ENCODE peak calls at places on chromosomes 3 and 15, in nine cellular contexts. P, G, A, T, I, W, U, X and V are unnamed samples.

GRCh38 chr15:38069506-38069905 is 135.1 kb downstream of the TMCO5A start:
- DNase-seq in A (peak; percentile 81), G (no peak), W (peak; percentile 15), U (no peak), I (peak; percentile 97), X (no peak), T (peak; percentile 92), P (no peak), V (peak; percentile 91)

GRCh38 chr3:53747559-53747958 is 98.7 kb downstream of the CHDH start:
- DNase-seq in A (no peak), G (no peak), I (no peak), W (no peak), U (no peak), P (no peak), T (no peak), X (no peak), V (no peak)

GRCh38 chr15:60767134-60767824 is 288.3 kb upstream of the ICE2 start:
- DNase-seq in P (no peak), G (no peak), U (no peak), I (no peak), X (no peak), A (no peak), T (no peak), W (no peak), V (no peak)

GRCh38 chr3:195467641-195468390 is 25.0 kb upstream of the ACAP2 start:
- DNase-seq in U (no peak), G (peak; percentile 14), I (peak; percentile 52), A (no peak), P (no peak), W (no peak), X (no peak), T (peak; percentile 88), V (peak; percentile 88)

GRCh38 chr15:80834906-80835305 is 55.7 kb downstream of the CEMIP start:
- DNase-seq in G (no peak), P (no peak), U (no peak), T (no peak), X (no peak), A (no peak), W (no peak), I (no peak), V (no peak)

GRCh38 chr3:18134386-18135082 is 290.6 kb downstream of the SATB1 start:
- DNase-seq in T (peak; percentile 27), W (no peak), P (no peak), A (peak; percentile 33), G (no peak), U (no peak), I (peak; percentile 85), X (no peak), V (peak; percentile 76)

GRCh38 chr3:150412599-150413069 is 4.5 kb downstream of the TSC22D2 start:
- DNase-seq in T (peak; percentile 96), G (no peak), X (no peak), U (no peak), W (peak; percentile 30), I (peak; percentile 90), A (no peak), P (no peak), V (peak; percentile 93)

GRCh38 chr3:60675424-60675823 is 575.8 kb downstream of the FHIT start:
- DNase-seq in A (no peak), W (no peak), I (no peak), U (no peak), X (no peak), T (no peak), P (no peak), G (no peak), V (no peak)

GRCh38 chr15:58520464-58520863 is 88.7 kb downstream of the LIPC start:
- DNase-seq in T (no peak), A (no peak), X (no peak), P (no peak), U (no peak), I (no peak), W (no peak), G (no peak), V (no peak)

GRCh38 chr15:84833447-84833846 is 16.3 kb downstream of the ALPK3 start:
- DNase-seq in I (peak; percentile 46), G (no peak), X (no peak), A (no peak), T (peak; percentile 70), W (no peak), U (peak; percentile 33), P (no peak), V (peak; percentile 77)

GRCh38 chr15:90913398-90913944 is 10.4 kb downstream of the MAN2A2 start:
- DNase-seq in I (no peak), W (no peak), U (no peak), G (no peak), A (no peak), T (no peak), X (no peak), P (no peak), V (no peak)

GRCh38 chr3:188126271-188126670 is 27.7 kb upstream of the LPP start:
- DNase-seq in T (peak; percentile 17), W (no peak), P (no peak), U (no peak), A (no peak), X (no peak), I (peak; percentile 57), G (no peak), V (no peak)

GRCh38 chr15:25170113-25170731 is 215.4 kb downstream of the SNRPN start:
- DNase-seq in X (no peak), W (no peak), T (no peak), P (no peak), G (peak; percentile 70), I (no peak), A (no peak), U (no peak), V (no peak)

GRCh38 chr3:41200669-41201021 is 1.3 kb downstream of the CTNNB1 start:
- DNase-seq in A (peak; percentile 10), X (no peak), U (no peak), G (no peak), T (peak; percentile 80), I (peak; percentile 56), W (no peak), P (no peak), V (peak; percentile 88)

GRCh38 chr15:58987036-58987435 is 427 bp upstream of the RNF111 start:
- DNase-seq in G (no peak), I (no peak), X (no peak), A (no peak), W (no peak), T (peak; percentile 41), P (no peak), U (no peak), V (peak; percentile 29)

GRCh38 chr15:71705151-71705550 is 105.2 kb upstream of the NR2E3 start:
- DNase-seq in U (no peak), P (no peak), A (no peak), W (no peak), T (peak; percentile 50), X (no peak), I (peak; percentile 58), G (no peak), V (peak; percentile 52)

GRCh38 chr15:68314563-68314962 is 37.0 kb downstream of the FEM1B start:
- DNase-seq in P (no peak), A (no peak), W (no peak), U (no peak), G (peak; percentile 68), I (no peak), X (no peak), T (peak; percentile 14), V (peak; percentile 86)

GRCh38 chr3:171155122-171155700 is 128.7 kb upstream of the SLC2A2 start:
- DNase-seq in G (no peak), W (no peak), U (no peak), P (no peak), I (no peak), X (no peak), T (no peak), A (no peak), V (no peak)

GRCh38 chr3:9917820-9918219 is 922 bp downstream of the IL17RC start:
- DNase-seq in I (no peak), U (no peak), W (no peak), P (no peak), X (no peak), G (no peak), T (no peak), A (no peak), V (no peak)

GRCh38 chr3:64888165-64888564 is 200.4 kb upstream of the ADAMTS9 start:
- DNase-seq in I (no peak), P (no peak), U (no peak), W (no peak), A (no peak), T (peak; percentile 43), X (no peak), G (no peak), V (peak; percentile 74)